ENCODE peak calls at places on chromosomes 1 and 21, in four cellular contexts. R is HCT116, O is K562, G is HepG2. V is an unnamed sample.

GRCh38 chr21:44391345-44392091 is 38.1 kb downstream of the TRPM2 start:
- DNase-seq in R (no peak), O (no peak), G (no peak), V (no peak)

GRCh38 chr1:14887936-14888335 is 265.6 kb upstream of the TMEM51 start:
- DNase-seq in R (no peak), O (no peak), G (no peak), V (no peak)

GRCh38 chr1:65958561-65959350 is 166.1 kb downstream of the PDE4B start:
- DNase-seq in R (peak; percentile 44), O (peak; percentile 43), G (peak; percentile 16), V (peak; percentile 18)

GRCh38 chr1:233326319-233326994 is 1.1 kb upstream of the MAP3K21 start:
- DNase-seq in R (no peak), O (no peak), G (no peak), V (no peak)

GRCh38 chr1:42003433-42003832 is 84.7 kb upstream of the HIVEP3 start:
- DNase-seq in R (peak; percentile 24), O (no peak), G (no peak), V (no peak)

GRCh38 chr21:37593015-37593414 is 226.4 kb downstream of the DYRK1A start:
- DNase-seq in R (no peak), O (no peak), G (no peak), V (no peak)

GRCh38 chr1:30244801-30245200 is 478.6 kb downstream of the MATN1 start:
- DNase-seq in R (no peak), O (no peak), G (no peak), V (no peak)

GRCh38 chr1:109136766-109137165 is 22.9 kb downstream of the ELAPOR1 start:
- DNase-seq in R (no peak), O (no peak), G (peak; percentile 55), V (no peak)

GRCh38 chr1:240314845-240315746 is 223.4 kb downstream of the FMN2 start:
- DNase-seq in R (no peak), O (no peak), G (no peak), V (no peak)

GRCh38 chr1:155241069-155241679 is 14.1 kb downstream of the ENTREP3 start:
- DNase-seq in R (peak; percentile 67), O (peak; percentile 78), G (peak; percentile 80), V (no peak)

GRCh38 chr1:12276225-12276624 is 46.4 kb downstream of the VPS13D start:
- DNase-seq in R (no peak), O (peak; percentile 68), G (peak; percentile 32), V (no peak)
- TF ChIP-seq CTCF in R (no peak), O (peak; percentile 89), G (peak; percentile 53), V (peak; percentile 88)

GRCh38 chr1:26788515-26788785 is 700 bp downstream of the PIGV start:
- DNase-seq in R (no peak), O (no peak), G (no peak), V (no peak)
- TF ChIP-seq POLR2AphosphoS5 in R (no peak), O (no peak), G (no peak), V (no peak)

GRCh38 chr1:204255225-204255624 is 41.4 kb upstream of the GOLT1A start:
- DNase-seq in R (no peak), O (no peak), G (no peak), V (no peak)

GRCh38 chr1:204251926-204252689 is 38.3 kb upstream of the GOLT1A start:
- DNase-seq in R (no peak), O (no peak), G (no peak), V (no peak)

GRCh38 chr1:204256531-204256930 is 42.7 kb upstream of the GOLT1A start:
- DNase-seq in R (no peak), O (no peak), G (no peak), V (no peak)

GRCh38 chr1:204255966-204256365 is 42.2 kb upstream of the GOLT1A start:
- DNase-seq in R (no peak), O (no peak), G (no peak), V (no peak)

GRCh38 chr1:204254031-204254661 is 40.4 kb upstream of the GOLT1A start:
- DNase-seq in R (no peak), O (no peak), G (peak; percentile 97), V (no peak)
- TF ChIP-seq TCF7L2 in R (no peak), O (no peak), G (no peak), V (no peak)

GRCh38 chr1:172607145-172607544 is 51.8 kb upstream of the FASLG start:
- DNase-seq in R (no peak), O (no peak), G (no peak), V (no peak)

GRCh38 chr1:172612478-172612877 is 46.4 kb upstream of the FASLG start:
- DNase-seq in R (no peak), O (no peak), G (no peak), V (no peak)

GRCh38 chr1:172613294-172613693 is 45.6 kb upstream of the FASLG start:
- DNase-seq in R (no peak), O (no peak), G (peak; percentile 44), V (no peak)

GRCh38 chr1:172608098-172608601 is 50.8 kb upstream of the FASLG start:
- DNase-seq in R (no peak), O (no peak), G (no peak), V (no peak)

DNA sequence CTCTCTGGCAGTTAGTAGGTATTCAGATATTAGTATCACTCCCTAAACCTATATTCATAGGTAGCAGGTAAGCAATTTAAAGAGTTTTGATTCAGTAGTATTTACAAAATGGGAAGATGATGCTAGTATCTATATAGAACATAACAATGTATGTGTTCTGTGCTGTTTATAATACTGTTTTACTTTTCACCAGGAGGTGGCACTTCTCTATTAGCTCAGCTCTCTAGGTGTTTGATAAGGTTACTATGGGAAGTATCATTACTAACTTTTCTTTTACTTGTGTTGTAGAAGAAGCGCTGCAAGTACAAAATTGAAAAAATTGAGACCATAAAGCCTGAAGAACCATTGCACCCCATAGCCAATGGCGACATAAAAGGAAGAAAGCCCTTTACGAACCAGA is 49.4 kb upstream of the FASLG start:
- DNase-seq in R (no peak), O (no peak), G (peak; percentile 6), V (no peak)
- TF ChIP-seq CTCF in R (peak; percentile 39), O (peak; percentile 68), G (no peak), V (peak; percentile 46)

DNA sequence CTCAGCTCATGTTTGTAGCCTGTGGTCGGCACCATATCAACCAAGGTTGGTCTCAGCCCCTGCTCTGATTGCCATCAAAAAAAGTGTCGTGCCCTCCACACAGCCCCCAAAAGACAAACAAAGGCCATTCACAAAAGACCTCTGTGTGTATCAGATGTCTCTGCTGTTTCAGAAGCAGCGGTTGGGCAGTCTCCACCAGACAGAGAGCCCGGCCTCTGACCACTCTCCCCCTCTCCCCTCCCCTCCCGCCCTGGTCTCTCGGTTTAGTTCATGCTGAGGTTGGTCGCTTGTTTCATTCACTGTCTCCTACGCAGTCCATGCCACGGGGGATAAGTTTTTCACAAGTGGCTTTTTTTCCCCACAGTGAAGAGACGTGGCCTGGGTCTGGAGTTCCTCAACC is 27.1 kb downstream of the ACTA1 start:
- DNase-seq in R (no peak), O (no peak), G (peak; percentile 89), V (no peak)
- TF ChIP-seq POLR2AphosphoS5 in R (no peak), O (no peak), G (no peak), V (no peak)

GRCh38 chr21:42055425-42055824 is 15.7 kb upstream of the UMODL1 start:
- DNase-seq in R (no peak), O (no peak), G (no peak), V (no peak)
- TF ChIP-seq TCF7L2 in R (no peak), O (no peak), G (no peak), V (no peak)

GRCh38 chr1:226353698-226354525 is 44.9 kb upstream of the LIN9 start:
- DNase-seq in R (no peak), O (no peak), G (no peak), V (no peak)
- TF ChIP-seq CTCF in R (no peak), O (no peak), G (no peak), V (no peak)

DNA sequence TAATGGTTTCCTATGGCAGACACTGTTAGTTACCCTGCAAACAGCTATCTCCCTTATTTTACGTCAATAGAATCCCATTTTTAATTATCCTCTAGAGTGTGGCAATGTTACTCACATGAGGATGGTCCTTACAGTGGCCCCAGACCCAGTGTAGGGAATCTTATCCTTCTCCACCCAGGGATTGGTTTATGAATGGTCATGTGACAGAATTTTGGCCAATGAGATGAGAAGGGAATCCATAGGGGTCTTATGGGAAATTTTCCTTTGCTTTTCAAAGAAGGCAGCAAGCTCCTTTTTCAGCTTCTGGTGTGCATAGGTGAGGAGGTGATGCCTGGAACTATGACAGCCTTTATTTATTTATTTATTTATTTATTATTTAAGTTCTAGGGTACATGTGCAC is 58.9 kb upstream of the HUNK start:
- DNase-seq in R (no peak), O (peak; percentile 28), G (no peak), V (no peak)
- TF ChIP-seq POLR2AphosphoS5 in R (no peak), O (no peak), G (no peak), V (no peak)

DNA sequence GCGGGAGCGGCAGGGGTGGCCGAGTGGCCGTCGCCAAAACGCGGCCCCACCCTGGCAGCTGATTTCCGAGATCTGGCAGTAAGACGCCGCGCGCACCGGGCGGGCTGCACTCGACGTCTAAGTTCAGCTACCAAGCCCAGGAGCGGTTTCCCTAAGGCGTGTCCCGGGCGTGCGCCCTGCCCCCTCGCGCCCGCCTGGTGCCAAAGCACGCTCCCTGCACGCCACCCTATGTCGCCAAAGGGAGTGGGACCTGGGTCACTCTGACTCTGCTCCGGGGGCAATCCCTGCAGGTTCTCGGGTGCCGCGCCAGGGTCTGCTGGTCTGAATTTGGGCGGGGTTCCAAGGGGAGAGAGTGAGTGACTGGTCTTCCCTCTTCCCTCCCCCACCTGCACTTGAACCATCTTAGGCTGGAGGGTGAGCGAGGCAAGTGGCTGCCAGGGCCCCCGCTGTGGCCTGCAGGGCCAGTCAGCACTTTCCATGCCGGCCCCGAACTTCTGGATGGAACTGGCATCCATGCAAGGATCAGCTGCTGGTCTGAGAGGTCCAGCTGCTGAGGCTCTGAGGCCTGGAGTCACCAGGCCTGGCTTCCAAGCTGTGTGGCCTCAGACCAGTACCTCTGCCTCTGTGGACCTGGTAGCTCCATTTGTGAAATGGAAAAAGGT is at the start of gene LRRC38:
- DNase-seq in R (no peak), O (no peak), G (no peak), V (no peak)
- TF ChIP-seq TCF7L2 in R (no peak), O (no peak), G (no peak), V (no peak)

V was measured in Panc1.